ENCODE peak calls at places on chromosomes 2 and 18, in six cellular contexts. Q is NCI-H226; W is A549; L is activated CD4-positive, alpha-beta T cell treated with anti-CD3 and anti-CD28 coated beads for 48 hours; T is SHP77; C is fibroblast of the aortic adventitia. Y is an unnamed sample.

GRCh38 chr2:35067420-35067819 is 1288.2 kb upstream of the CRIM1 start:
- DNase-seq in Q (no peak), W (no peak), L (no peak), T (no peak), C (no peak), Y (no peak)

GRCh38 chr2:190121971-190122370 is 59.4 kb upstream of the MSTN start:
- DNase-seq in Q (no peak), W (peak; percentile 32), L (no peak), T (no peak), C (peak; percentile 54), Y (no peak)

GRCh38 chr2:152508446-152508845 is 173.5 kb downstream of the FMNL2 start:
- DNase-seq in Q (peak; percentile 68), W (peak; percentile 34), L (no peak), T (no peak), C (peak; percentile 49), Y (no peak)

GRCh38 chr18:67140495-67140894 is 376.0 kb downstream of the DSEL start:
- DNase-seq in Q (no peak), W (no peak), L (no peak), T (no peak), C (no peak), Y (no peak)

GRCh38 chr18:24827500-24827899 is 367.1 kb downstream of the HRH4 start:
- DNase-seq in Q (no peak), W (no peak), L (no peak), T (no peak), C (no peak), Y (no peak)

GRCh38 chr2:239310401-239311061 is 90.3 kb downstream of the HDAC4 start:
- DNase-seq in Q (no peak), W (no peak), L (no peak), T (no peak), C (no peak), Y (no peak)

GRCh38 chr2:42663106-42663755 is 94.8 kb downstream of the MTA3 start:
- DNase-seq in Q (peak; percentile 46), W (peak; percentile 81), L (peak; percentile 69), T (peak; percentile 55), C (peak; percentile 80), Y (peak; percentile 56)

GRCh38 chr2:96574364-96574763 is 37.8 kb downstream of the ARID5A start:
- DNase-seq in Q (no peak), W (no peak), L (no peak), T (no peak), C (no peak), Y (no peak)

GRCh38 chr18:34048423-34048822 is 176.3 kb downstream of the NOL4 start:
- DNase-seq in Q (no peak), W (no peak), L (no peak), T (no peak), C (no peak), Y (no peak)

GRCh38 chr18:54444309-54444914 is 86.7 kb downstream of the C18orf54 start:
- DNase-seq in Q (no peak), W (peak; percentile 57), L (peak; percentile 49), T (peak; percentile 26), C (peak; percentile 67), Y (no peak)

GRCh38 chr2:110114801-110115200 is 821 bp downstream of the MALL start:
- DNase-seq in Q (no peak), W (peak; percentile 60), L (no peak), T (no peak), C (no peak), Y (no peak)

GRCh38 chr18:30582078-30582477 is 460.5 kb downstream of the DSC3 start:
- DNase-seq in Q (no peak), W (no peak), L (no peak), T (no peak), C (no peak), Y (no peak)

GRCh38 chr2:165203689-165204559 is at the start of gene SCN3A:
- DNase-seq in Q (peak; percentile 17), W (peak; percentile 51), L (peak; percentile 8), T (peak; percentile 57), C (peak; percentile 76), Y (peak; percentile 83)

GRCh38 chr2:149877913-149878312 is 290.3 kb upstream of the MMADHC start:
- DNase-seq in Q (no peak), W (peak; percentile 14), L (no peak), T (no peak), C (peak; percentile 26), Y (peak; percentile 11)

GRCh38 chr2:20110876-20111275 is 59.4 kb upstream of the LAPTM4A start:
- DNase-seq in Q (no peak), W (no peak), L (no peak), T (no peak), C (no peak), Y (no peak)

GRCh38 chr2:85327757-85328617 is at the start of gene TGOLN2:
- DNase-seq in Q (peak; percentile 87), W (peak; percentile 94), L (peak; percentile 96), T (peak; percentile 88), C (peak; percentile 87), Y (peak; percentile 85)

GRCh38 chr18:63477972-63478371 is 1.2 kb downstream of the SERPINB5 start:
- DNase-seq in Q (peak; percentile 7), W (no peak), L (no peak), T (no peak), C (peak; percentile 1), Y (no peak)

GRCh38 chr2:230184727-230185578 is 34.8 kb downstream of the SP110 start:
- DNase-seq in Q (peak; percentile 45), W (no peak), L (no peak), T (peak; percentile 44), C (peak; percentile 16), Y (peak; percentile 83)

GRCh38 chr2:46116616-46117015 is 180.6 kb upstream of the EPAS1 start:
- DNase-seq in Q (no peak), W (no peak), L (no peak), T (no peak), C (peak; percentile 73), Y (no peak)

GRCh38 chr18:74249181-74249968 is 42.4 kb downstream of the CYB5A start:
- DNase-seq in Q (peak; percentile 14), W (peak; percentile 82), L (no peak), T (no peak), C (peak; percentile 86), Y (no peak)

GRCh38 chr2:32611366-32611765 is 16.5 kb upstream of the TTC27 start:
- DNase-seq in Q (no peak), W (no peak), L (no peak), T (no peak), C (no peak), Y (peak; percentile 8)

GRCh38 chr2:241000831-241001321 is 2.5 kb downstream of the SNED1 start:
- DNase-seq in Q (no peak), W (no peak), L (peak; percentile 1), T (no peak), C (no peak), Y (no peak)

GRCh38 chr2:48471048-48471474 is 58.9 kb upstream of the STON1 start:
- DNase-seq in Q (peak; percentile 42), W (peak; percentile 79), L (no peak), T (peak; percentile 16), C (peak; percentile 85), Y (no peak)

GRCh38 chr18:48829443-48830149 is 121.2 kb downstream of the SMAD7 start:
- DNase-seq in Q (no peak), W (no peak), L (no peak), T (no peak), C (no peak), Y (no peak)

GRCh38 chr2:29241955-29242565 is 126.8 kb downstream of the CLIP4 start:
- DNase-seq in Q (no peak), W (no peak), L (no peak), T (no peak), C (no peak), Y (no peak)

GRCh38 chr2:122166820-122167219 is 411.4 kb downstream of the TSN start:
- DNase-seq in Q (no peak), W (no peak), L (no peak), T (no peak), C (no peak), Y (no peak)

GRCh38 chr2:74834806-74835755 is 1.2 kb downstream of the HK2 start:
- DNase-seq in Q (peak; percentile 68), W (no peak), L (peak; percentile 85), T (no peak), C (peak; percentile 54), Y (peak; percentile 32)

GRCh38 chr2:219214141-219214540 is 4.6 kb downstream of the ABCB6 start:
- DNase-seq in Q (no peak), W (no peak), L (no peak), T (no peak), C (no peak), Y (no peak)

GRCh38 chr2:104872866-104873688 is 19.2 kb downstream of the POU3F3 start:
- DNase-seq in Q (peak; percentile 45), W (peak; percentile 74), L (peak; percentile 72), T (peak; percentile 35), C (peak; percentile 58), Y (no peak)

GRCh38 chr2:234251326-234252271 is 201.1 kb downstream of the SPP2 start:
- DNase-seq in Q (peak; percentile 80), W (peak; percentile 91), L (no peak), T (no peak), C (peak; percentile 99), Y (no peak)

GRCh38 chr2:164044637-164045036 is 308.8 kb upstream of the FIGN start:
- DNase-seq in Q (peak; percentile 75), W (no peak), L (no peak), T (no peak), C (peak; percentile 67), Y (no peak)

GRCh38 chr18:51185075-51185474 is 12.4 kb downstream of the MEX3C start:
- DNase-seq in Q (no peak), W (no peak), L (no peak), T (no peak), C (no peak), Y (no peak)

Y was measured in NCI-H2029.